ENCODE peak calls at places on chromosomes 7 and 10, in five cellular contexts. H is iPS-NIHi11, X is NCI-H1105 treated with DMSO at 0.1 percent for 48 hours, N is epithelial cell of esophagus, G is cardiac fibroblast. Z is an unnamed sample.

GRCh38 chr10:48369501-48369900 is 63.0 kb downstream of the MAPK8 start:
- DNase-seq in H (no peak), X (no peak), N (no peak), G (no peak), Z (no peak)

GRCh38 chr7:64874562-64875250 is 28.4 kb upstream of the ZNF273 start:
- DNase-seq in H (peak; percentile 7), X (no peak), N (no peak), G (no peak), Z (no peak)

GRCh38 chr7:35831208-35831607 is 30.4 kb downstream of the SEPTIN7 start:
- DNase-seq in H (no peak), X (no peak), N (no peak), G (peak; percentile 36), Z (no peak)

GRCh38 chr10:27911645-27912044 is 87.2 kb downstream of the ODAD2 start:
- DNase-seq in H (peak; percentile 17), X (no peak), N (no peak), G (peak; percentile 13), Z (peak; percentile 40)

GRCh38 chr10:35140126-35140525 is 13.5 kb downstream of the CREM start:
- DNase-seq in H (no peak), X (no peak), N (no peak), G (no peak), Z (no peak)

GRCh38 chr7:1920266-1920681 is 250.2 kb downstream of the ELFN1 start:
- DNase-seq in H (no peak), X (no peak), N (no peak), G (no peak), Z (no peak)

GRCh38 chr7:77553123-77553522 is 16.0 kb downstream of the PTPN12 start:
- DNase-seq in H (no peak), X (no peak), N (no peak), G (no peak), Z (no peak)

GRCh38 chr7:121739465-121739864 is 133.5 kb upstream of the PTPRZ1 start:
- DNase-seq in H (no peak), X (no peak), N (no peak), G (no peak), Z (no peak)

GRCh38 chr10:99431190-99431549 is 746 bp upstream of the GOT1 start:
- DNase-seq in H (peak; percentile 41), X (peak; percentile 23), N (peak; percentile 39), G (peak; percentile 57), Z (no peak)

GRCh38 chr10:22325272-22325947 is 4.5 kb downstream of the BMI1 start:
- DNase-seq in H (peak; percentile 86), X (peak; percentile 43), N (peak; percentile 43), G (peak; percentile 84), Z (no peak)

GRCh38 chr7:155166673-155167370 is 96.7 kb downstream of the HTR5A start:
- DNase-seq in H (no peak), X (no peak), N (peak; percentile 88), G (peak; percentile 90), Z (no peak)

GRCh38 chr10:30415613-30416012 is 18.4 kb upstream of the MAP3K8 start:
- DNase-seq in H (no peak), X (no peak), N (no peak), G (peak; percentile 24), Z (no peak)